ENCODE peak calls at places on chromosome 19, in five cellular contexts. K is IMR-90, F is H1, S is neuronal stem cell, V is H9. G is an unnamed sample.
A peak's percentile ranks its signal among the peaks of the same experiment; 100 is the strongest.

GRCh38 chr19:17560205-17560595 is 4.8 kb downstream of the COLGALT1 start:
- DNase-seq in S (no peak), F (no peak), K (peak; percentile 93), V (no peak), G (peak; percentile 97)

GRCh38 chr19:7242601-7243258 is 51.5 kb downstream of the INSR start:
- DNase-seq in S (no peak), K (peak; percentile 64), F (no peak), V (no peak), G (peak; percentile 7)

GRCh38 chr19:14146789-14147216 is 10.4 kb upstream of the ASF1B start:
- DNase-seq in K (peak; percentile 84), F (no peak), S (no peak), V (no peak), G (peak; percentile 88)

GRCh38 chr19:29671393-29672076 is 6.3 kb downstream of the PLEKHF1 start:
- DNase-seq in K (no peak), S (no peak), V (no peak), F (no peak), G (peak; percentile 96)

GRCh38 chr19:53873451-53874383 is 6.0 kb downstream of the MYADM start:
- DNase-seq in S (no peak), K (no peak), F (no peak), V (no peak), G (no peak)

GRCh38 chr19:38675611-38676010 is 28.2 kb downstream of the ACTN4 start:
- DNase-seq in V (no peak), S (no peak), K (no peak), F (no peak), G (no peak)

GRCh38 chr19:3671680-3672574 is 28.3 kb downstream of the PIP5K1C start:
- DNase-seq in S (no peak), V (no peak), K (peak; percentile 20), F (no peak), G (no peak)

GRCh38 chr19:51094696-51095279 is 12.1 kb upstream of the KLK14 start:
- DNase-seq in F (peak; percentile 83), K (no peak), V (peak; percentile 75), S (peak; percentile 72), G (peak; percentile 25)

GRCh38 chr19:3534375-3535234 is 4.4 kb upstream of the TEKTIP1 start:
- DNase-seq in V (no peak), S (no peak), F (no peak), K (no peak), G (no peak)

GRCh38 chr19:12985049-12985776 is 10.1 kb upstream of the NFIX start:
- DNase-seq in K (peak; percentile 76), F (no peak), S (no peak), V (peak; percentile 33), G (peak; percentile 8)

GRCh38 chr19:14463747-14464146 is 11.4 kb downstream of the PTGER1 start:
- DNase-seq in S (no peak), K (no peak), V (no peak), F (no peak), G (no peak)

GRCh38 chr19:49879243-49879960 is 1.9 kb downstream of the TBC1D17 start:
- DNase-seq in K (no peak), F (no peak), S (no peak), V (no peak), G (no peak)

GRCh38 chr19:17909017-17909732 is 23.6 kb upstream of the CCDC124 start:
- DNase-seq in S (no peak), K (no peak), V (peak; percentile 73), F (peak; percentile 47), G (no peak)

GRCh38 chr19:31284621-31285020 is 64.6 kb downstream of the TSHZ3 start:
- DNase-seq in F (no peak), S (no peak), V (no peak), K (no peak), G (no peak)

GRCh38 chr19:50250450-50251136 is 47.2 kb downstream of the MYH14 start:
- DNase-seq in F (no peak), S (no peak), V (no peak), K (no peak), G (no peak)

GRCh38 chr19:39377373-39378362 is 13.2 kb downstream of the PAF1 start:
- DNase-seq in F (no peak), S (no peak), V (no peak), K (no peak), G (no peak)

GRCh38 chr19:40707615-40708014 is 9.1 kb downstream of the COQ8B start:
- DNase-seq in F (no peak), V (no peak), K (no peak), S (no peak), G (no peak)

GRCh38 chr19:18223860-18224524 is 2.2 kb downstream of the PDE4C start:
- DNase-seq in K (no peak), V (peak; percentile 96), F (peak; percentile 100), S (peak; percentile 62), G (peak; percentile 21)

GRCh38 chr19:49333426-49334288 is 1.5 kb upstream of the CD37 start:
- DNase-seq in S (no peak), V (peak; percentile 27), K (peak; percentile 40), F (no peak), G (no peak)

GRCh38 chr19:38733493-38734175 is 10.6 kb downstream of the CAPN12 start:
- DNase-seq in F (no peak), K (no peak), V (peak; percentile 30), S (no peak), G (no peak)

GRCh38 chr19:2813235-2814160 is 6.2 kb upstream of the ZNF554 start:
- DNase-seq in K (no peak), S (no peak), V (no peak), F (peak; percentile 35), G (peak; percentile 31)

GRCh38 chr19:49196527-49197240 is 39.1 kb downstream of the TRPM4 start:
- DNase-seq in K (no peak), F (no peak), S (no peak), V (no peak), G (no peak)

GRCh38 chr19:12838182-12838890 is at the start of gene MAST1:
- DNase-seq in S (no peak), V (peak; percentile 65), F (peak; percentile 86), K (no peak), G (peak; percentile 39)

GRCh38 chr19:54955356-54955755 is 8.0 kb upstream of the NLRP7 start:
- DNase-seq in K (no peak), F (no peak), V (no peak), S (no peak), G (no peak)

GRCh38 chr19:7989071-7989575 is 16.3 kb downstream of the ELAVL1 start:
- DNase-seq in F (no peak), V (no peak), K (no peak), S (no peak), G (peak; percentile 63)

GRCh38 chr19:18393836-18394235 is 3.6 kb downstream of the LRRC25 start:
- DNase-seq in K (no peak), F (no peak), S (no peak), V (no peak), G (no peak)

GRCh38 chr19:55484571-55485438 is at the start of gene NAT14:
- DNase-seq in S (peak; percentile 86), V (peak; percentile 91), K (peak; percentile 48), F (peak; percentile 97), G (peak; percentile 36)

GRCh38 chr19:48873476-48874308 is 1.5 kb downstream of the PPP1R15A start:
- DNase-seq in K (no peak), S (no peak), F (no peak), V (no peak), G (peak; percentile 20)

GRCh38 chr19:2806736-2807378 is 12.8 kb upstream of the ZNF554 start:
- DNase-seq in V (no peak), F (no peak), S (no peak), K (no peak), G (no peak)

GRCh38 chr19:55257461-55258411 is 1.1 kb downstream of the PPP6R1 start:
- DNase-seq in F (peak; percentile 59), V (no peak), K (peak; percentile 32), S (no peak), G (no peak)

GRCh38 chr19:56594446-56594782 is 688 bp upstream of the ZNF71 start:
- DNase-seq in F (no peak), V (no peak), K (no peak), S (no peak), G (no peak)

GRCh38 chr19:56596676-56597075 is 1.6 kb downstream of the ZNF71 start:
- DNase-seq in S (no peak), V (no peak), K (no peak), F (no peak), G (no peak)

GRCh38 chr19:56597696-56598095 is 2.6 kb downstream of the ZNF71 start:
- DNase-seq in V (no peak), F (no peak), S (no peak), K (peak; percentile 27), G (no peak)

GRCh38 chr19:56595548-56595899 is 422 bp downstream of the ZNF71 start:
- DNase-seq in S (no peak), V (no peak), K (peak; percentile 9), F (no peak), G (no peak)

DNA sequence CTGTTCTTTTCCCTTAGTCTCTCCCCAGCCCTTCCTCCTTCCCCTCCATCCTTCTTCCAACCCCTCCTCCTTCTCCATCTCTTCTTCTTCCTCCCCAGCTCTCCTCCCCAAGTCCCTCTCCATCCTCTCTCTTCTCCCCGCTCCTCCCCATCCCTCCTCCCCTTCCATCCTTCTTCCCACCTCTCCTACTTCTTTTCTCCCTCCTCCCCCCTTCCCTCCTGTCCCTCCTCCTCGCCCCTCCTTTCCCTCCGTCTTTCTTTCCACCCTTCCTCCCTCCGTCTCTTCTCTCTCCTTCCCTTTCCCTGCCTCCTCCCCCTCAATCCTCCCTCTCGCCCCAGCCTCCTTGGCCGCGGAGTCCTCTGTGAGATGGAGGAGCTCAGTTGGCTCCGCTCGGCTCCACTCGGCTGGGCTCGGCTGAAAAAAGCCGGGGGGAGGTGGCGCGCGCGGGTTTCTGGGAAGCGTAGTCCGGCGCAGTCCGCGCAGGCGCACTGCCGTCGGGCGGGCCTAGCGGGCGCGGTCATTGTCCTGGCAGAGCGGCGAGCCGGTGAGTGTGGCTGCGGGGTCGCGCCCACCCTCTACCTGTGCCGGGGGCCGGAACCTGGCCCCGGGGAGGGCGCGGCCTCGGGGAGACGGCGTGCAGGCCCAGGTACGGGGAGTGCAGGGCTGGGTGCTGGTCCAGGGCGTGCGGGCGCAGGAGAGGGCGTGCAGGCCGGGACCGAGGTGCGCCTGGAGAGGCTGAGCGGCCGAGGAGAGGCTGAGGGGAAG is at the start of gene ZNF71:
- DNase-seq in V (peak; percentile 93), K (peak; percentile 78), S (peak; percentile 87), F (peak; percentile 94), G (peak; percentile 75)
- H3K23ac ChIP-seq in V (no peak within 1 kb of the TSS), K (peak within 1 kb of the TSS; percentile 93), S (peak within 1 kb of the TSS; percentile 44), F (peak within 1 kb of the TSS; percentile 73), G (no peak within 1 kb of the TSS)

GRCh38 chr19:35960432-35960972 is 24.3 kb downstream of the LRFN3 start:
- DNase-seq in S (no peak), V (no peak), K (no peak), F (no peak), G (no peak)
- H2BK120ac ChIP-seq in S (no peak overlapping the region), V (no peak overlapping the region), K (no peak overlapping the region), F (no peak overlapping the region), G (no peak overlapping the region)

GRCh38 chr19:47618771-47619170 is 9.8 kb downstream of the BICRA start:
- DNase-seq in V (no peak), K (peak; percentile 43), F (no peak), S (no peak), G (no peak)
- H3K23ac ChIP-seq in V (no peak overlapping the region), K (no peak overlapping the region), F (no peak overlapping the region), S (peak overlapping the region; percentile 47), G (no peak overlapping the region)

GRCh38 chr19:10872551-10873107 is 1.3 kb downstream of the CARM1 start:
- DNase-seq in K (no peak), F (no peak), S (no peak), V (no peak), G (no peak)
- H2BK120ac ChIP-seq in K (no peak overlapping the region), F (no peak overlapping the region), S (no peak overlapping the region), V (no peak overlapping the region), G (peak overlapping the region; percentile 71)

G was measured in trophoblast cell.